ENCODE peak calls at places on chromosomes 12 and 14, in six cellular contexts. X is uterus, B is BE2C, E is suprapubic skin, W is aorta, R is tibial artery. T is an unnamed sample. For H3K4me1, the result is how much of the 10 kb centered on the place peaks cover.

GRCh38 chr12:51923506-51924365 is 16.4 kb downstream of the ACVRL1 start:
- DNase-seq in X (peak), B (peak), E (peak), W (peak), R (peak), T (peak)

GRCh38 chr12:129887047-129887568 is 16.7 kb downstream of the TMEM132D start:
- DNase-seq in X (no peak), B (no peak), E (no peak), W (no peak), R (no peak), T (no peak)

GRCh38 chr14:63777024-63777423 is 49.2 kb upstream of the SGPP1 start:
- DNase-seq in X (no peak), B (no peak), E (no peak), W (no peak), R (no peak), T (no peak)

GRCh38 chr12:80422549-80422948 is 21.5 kb upstream of the PTPRQ start:
- DNase-seq in X (no peak), B (no peak), E (no peak), W (no peak), R (no peak), T (no peak)

GRCh38 chr12:108475396-108475795 is 39.7 kb upstream of the FICD start:
- DNase-seq in X (no peak), B (no peak), E (no peak), W (no peak), R (no peak), T (no peak)

GRCh38 chr14:67916430-67916829 is 96.9 kb downstream of the RAD51B start:
- DNase-seq in X (no peak), B (no peak), E (no peak), W (no peak), R (no peak), T (no peak)

GRCh38 chr12:32534698-32535097 is 135.3 kb downstream of the FGD4 start:
- DNase-seq in X (no peak), B (no peak), E (no peak), W (no peak), R (no peak), T (no peak)

GRCh38 chr14:69999246-69999645 is 120.0 kb downstream of the SMOC1 start:
- DNase-seq in X (no peak), B (no peak), E (no peak), W (no peak), R (no peak), T (peak)

GRCh38 chr12:82593901-82594396 is 92.8 kb upstream of the TMTC2 start:
- DNase-seq in X (no peak), B (no peak), E (no peak), W (no peak), R (no peak), T (no peak)

GRCh38 chr14:68248481-68249255 is 429.1 kb downstream of the RAD51B start:
- DNase-seq in X (no peak), B (no peak), E (peak), W (peak), R (peak), T (peak)

GRCh38 chr14:79278286-79278797 is 933.0 kb downstream of the DIO2 start:
- DNase-seq in X (peak), B (peak), E (no peak), W (no peak), R (peak), T (peak)

GRCh38 chr12:88944403-88944802 is 364.1 kb upstream of the KITLG start:
- DNase-seq in X (no peak), B (no peak), E (no peak), W (no peak), R (no peak), T (no peak)

GRCh38 chr14:61140872-61141271 is 140.3 kb downstream of the TMEM30B start:
- DNase-seq in X (no peak), B (no peak), E (no peak), W (no peak), R (no peak), T (no peak)

GRCh38 chr12:63238892-63239291 is 87.9 kb upstream of the AVPR1A start:
- DNase-seq in X (no peak), B (no peak), E (no peak), W (no peak), R (no peak), T (no peak)

GRCh38 chr14:105060751-105061427 is 4.3 kb downstream of the GPR132 start:
- DNase-seq in X (no peak), B (no peak), E (peak), W (peak), R (no peak), T (no peak)

GRCh38 chr14:104588066-104588857 is 8.7 kb downstream of the C14orf180 start:
- DNase-seq in X (no peak), B (no peak), E (no peak), W (no peak), R (no peak), T (no peak)

GRCh38 chr12:30457621-30458289 is 237.9 kb downstream of the IPO8 start:
- DNase-seq in X (no peak), B (no peak), E (no peak), W (no peak), R (no peak), T (no peak)

GRCh38 chr12:117089463-117089862 is 9.8 kb downstream of the TESC start:
- DNase-seq in X (no peak), B (no peak), E (no peak), W (no peak), R (no peak), T (no peak)

GRCh38 chr12:75954076-75954475 is 77.5 kb downstream of the PHLDA1 start:
- DNase-seq in X (no peak), B (no peak), E (no peak), W (no peak), R (no peak), T (no peak)

GRCh38 chr14:59463773-59464650 is 1.2 kb downstream of the GPR135 start:
- DNase-seq in X (no peak), B (no peak), E (no peak), W (peak), R (peak), T (peak)

GRCh38 chr14:81868172-81868571 is 334.5 kb upstream of the SEL1L start:
- DNase-seq in X (no peak), B (no peak), E (no peak), W (no peak), R (no peak), T (no peak)

GRCh38 chr12:47870175-47870781 is 34.5 kb downstream of the VDR start:
- DNase-seq in X (no peak), B (peak), E (no peak), W (peak), R (peak), T (peak)

GRCh38 chr14:69876221-69876847 is 2.9 kb upstream of the SMOC1 start:
- DNase-seq in X (no peak), B (no peak), E (no peak), W (no peak), R (no peak), T (no peak)

GRCh38 chr14:20855652-20856291 is 35.4 kb upstream of the RNASE3 start:
- DNase-seq in X (peak), B (peak), E (no peak), W (peak), R (no peak), T (peak)

GRCh38 chr12:52182456-52182855 is 9.4 kb downstream of the KRT80 start:
- DNase-seq in X (no peak), B (no peak), E (no peak), W (no peak), R (no peak), T (no peak)

GRCh38 chr12:22282283-22282682 is 52.2 kb downstream of the ST8SIA1 start:
- DNase-seq in X (peak), B (no peak), E (no peak), W (no peak), R (no peak), T (no peak)

GRCh38 chr12:6056406-6057211 is 67.9 kb downstream of the VWF start:
- DNase-seq in X (no peak), B (peak), E (no peak), W (no peak), R (no peak), T (no peak)
- H3K4me3 ChIP-seq in X (no peak), B (no peak), E (peak), W (no peak), R (peak), T (no peak)

GRCh38 chr12:121508533-121508932 is 72.3 kb downstream of the KDM2B start:
- DNase-seq in X (no peak), B (no peak), E (no peak), W (no peak), R (no peak), T (no peak)
- H3K4me1 ChIP-seq in X (under half), B (under half), E (under half), W (under half), R (under half), T (under half)

GRCh38 chr14:99258884-99259283 is 13.1 kb downstream of the BCL11B start:
- DNase-seq in X (no peak), B (no peak), E (no peak), W (no peak), R (peak), T (no peak)

GRCh38 chr14:99260652-99261551 is 11.1 kb downstream of the BCL11B start:
- DNase-seq in X (no peak), B (no peak), E (no peak), W (no peak), R (peak), T (no peak)

GRCh38 chr14:99259327-99259726 is 12.7 kb downstream of the BCL11B start:
- DNase-seq in X (no peak), B (no peak), E (no peak), W (no peak), R (peak), T (no peak)

GRCh38 chr14:99258341-99258781 is 13.6 kb downstream of the BCL11B start:
- DNase-seq in X (no peak), B (no peak), E (no peak), W (no peak), R (peak), T (no peak)

DNA sequence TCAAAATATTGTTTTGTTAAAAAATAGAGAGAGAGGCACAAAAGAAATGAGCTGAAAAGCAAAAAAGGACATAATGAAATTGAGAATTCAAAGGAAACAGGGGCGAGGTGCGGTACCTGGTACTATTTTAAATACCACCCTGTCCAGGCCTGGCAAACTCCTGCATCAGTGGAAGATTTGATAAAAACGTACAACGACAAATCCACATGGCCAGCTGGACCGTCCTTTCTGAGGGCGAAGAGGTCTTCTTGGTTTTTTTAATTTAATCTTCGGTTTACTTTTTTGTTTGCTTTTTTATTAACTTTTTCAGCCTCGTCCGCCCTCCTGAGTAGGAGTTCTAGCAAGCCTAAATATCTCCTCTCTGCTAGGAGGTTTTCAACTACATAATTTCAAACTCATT is 11.9 kb downstream of the BCL11B start:
- DNase-seq in X (no peak), B (no peak), E (no peak), W (no peak), R (peak), T (no peak)
- H3K4me3 ChIP-seq in X (no peak), B (no peak), E (peak), W (no peak), R (no peak), T (no peak)

GRCh38 chr14:96801931-96802330 is 4.7 kb downstream of the VRK1 start:
- DNase-seq in X (no peak), B (no peak), E (no peak), W (no peak), R (no peak), T (no peak)

GRCh38 chr14:96802963-96803362 is 5.8 kb downstream of the VRK1 start:
- DNase-seq in X (no peak), B (no peak), E (no peak), W (no peak), R (no peak), T (no peak)

GRCh38 chr14:96804821-96805374 is 7.7 kb downstream of the VRK1 start:
- DNase-seq in X (no peak), B (no peak), E (no peak), W (no peak), R (no peak), T (no peak)

GRCh38 chr14:96805906-96806305 is 8.7 kb downstream of the VRK1 start:
- DNase-seq in X (no peak), B (no peak), E (no peak), W (no peak), R (no peak), T (no peak)

DNA sequence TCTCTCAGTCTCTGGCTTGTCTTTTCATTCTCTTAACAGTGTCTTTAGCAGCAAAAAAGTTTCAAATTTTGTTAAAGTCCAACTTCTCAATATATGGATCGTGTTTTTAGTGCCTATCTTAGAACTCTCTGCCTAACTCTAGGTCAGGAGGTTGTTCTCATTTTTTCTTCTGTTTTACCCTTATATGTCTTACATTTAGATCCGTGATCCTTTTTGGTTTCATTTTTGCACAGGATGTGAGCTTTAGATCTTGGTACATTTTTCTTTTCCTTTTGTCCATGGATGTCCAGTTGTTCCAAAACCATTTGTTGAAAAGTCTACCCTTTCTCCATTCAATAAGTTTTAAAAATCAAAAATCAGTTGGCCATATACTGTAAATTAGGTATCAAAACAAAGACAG is 6.8 kb downstream of the VRK1 start:
- DNase-seq in X (no peak), B (no peak), E (no peak), W (no peak), R (no peak), T (no peak)
- H3K4me1 ChIP-seq in X (under half), B (under half), E (under half), W (under half), R (under half), T (under half)

DNA sequence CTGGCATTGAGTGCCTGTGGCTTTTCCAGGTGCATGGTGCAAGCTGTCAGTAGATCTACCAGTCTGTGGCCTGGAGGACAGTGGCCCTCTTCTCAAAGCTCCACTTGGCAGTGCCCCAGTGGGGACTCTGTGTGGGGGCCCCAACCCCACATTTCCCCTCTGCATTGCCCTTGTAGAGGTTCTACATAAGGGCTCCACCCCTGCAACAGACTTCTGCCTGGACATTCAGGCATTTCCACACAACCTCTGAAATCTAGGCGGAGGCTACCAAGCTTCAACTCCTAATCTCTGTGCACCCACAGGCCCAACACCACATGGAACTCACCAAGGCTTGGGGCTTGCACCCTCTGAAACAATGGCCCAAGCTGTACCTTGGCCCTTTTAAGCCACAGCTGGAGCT is 102.7 kb upstream of the PLEKHG7 start:
- DNase-seq in X (no peak), B (no peak), E (no peak), W (no peak), R (no peak), T (no peak)
- H3K4me3 ChIP-seq in X (no peak), B (no peak), E (no peak), W (no peak), R (no peak), T (no peak)

GRCh38 chr14:50551877-50552276 is 8.1 kb upstream of the ATL1 start:
- DNase-seq in X (no peak), B (no peak), E (no peak), W (no peak), R (no peak), T (no peak)

GRCh38 chr14:50545618-50546017 is 13.2 kb upstream of the MAP4K5 start:
- DNase-seq in X (no peak), B (no peak), E (no peak), W (no peak), R (no peak), T (peak)

GRCh38 chr14:50544911-50545310 is 12.5 kb upstream of the MAP4K5 start:
- DNase-seq in X (no peak), B (no peak), E (no peak), W (no peak), R (no peak), T (peak)

DNA sequence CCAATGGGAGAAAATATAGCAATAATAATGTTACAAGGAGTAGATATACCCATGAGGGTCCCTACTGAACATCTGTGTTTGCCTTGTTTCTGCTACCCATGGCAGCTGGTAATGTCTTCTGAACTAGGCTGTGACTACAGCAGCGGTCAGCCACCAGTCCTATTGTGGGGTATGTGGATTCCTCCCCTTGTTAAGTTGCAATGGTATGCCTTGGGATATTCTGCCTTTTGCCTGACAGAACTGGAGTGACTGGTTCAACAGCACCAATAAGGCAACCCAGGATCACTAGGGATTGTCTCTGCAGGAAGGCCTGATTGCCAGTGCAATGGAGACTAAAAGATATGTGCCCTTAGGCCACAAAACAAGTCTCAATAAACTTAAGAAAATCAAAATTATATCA is 9.7 kb upstream of the ATL1 start:
- DNase-seq in X (no peak), B (no peak), E (no peak), W (no peak), R (no peak), T (no peak)
- H3K4me1 ChIP-seq in X (under half), B (under half), E (under half), W (under half), R (under half), T (under half)